ENCODE peak calls at places on chromosomes 12 and 14, in four cellular contexts. One of them, this sample, is unnamed.

GRCh38 chr14:36852853-36853634 is 191.4 kb downstream of the PAX9 start:
- DNase-seq in adrenal gland: peak
- DNase-seq in fibroblast of lung: peak
- DNase-seq in PC-3: no peak
- DNase-seq in this sample: no peak

GRCh38 chr14:66944872-66945271 is 244.4 kb upstream of the GARIN2 start:
- DNase-seq in fibroblast of lung: peak
- DNase-seq in PC-3: peak
- DNase-seq in adrenal gland: peak
- DNase-seq in this sample: no peak

GRCh38 chr12:51838762-51839161 is 9.8 kb downstream of the FIGNL2 start:
- DNase-seq in fibroblast of lung: no peak
- DNase-seq in PC-3: no peak
- DNase-seq in adrenal gland: no peak
- DNase-seq in this sample: no peak

GRCh38 chr14:56338674-56339073 is 220.5 kb downstream of the PELI2 start:
- DNase-seq in adrenal gland: no peak
- DNase-seq in fibroblast of lung: no peak
- DNase-seq in PC-3: no peak
- DNase-seq in this sample: no peak

GRCh38 chr12:52351196-52352059 is 15.9 kb downstream of the KRT85 start:
- DNase-seq in PC-3: no peak
- DNase-seq in fibroblast of lung: no peak
- DNase-seq in adrenal gland: no peak
- DNase-seq in this sample: peak

GRCh38 chr14:50822501-50823042 is 8.4 kb downstream of the NIN start:
- DNase-seq in fibroblast of lung: no peak
- DNase-seq in PC-3: no peak
- DNase-seq in adrenal gland: no peak
- DNase-seq in this sample: no peak

GRCh38 chr14:33110737-33111443 is 172.2 kb downstream of the NPAS3 start:
- DNase-seq in PC-3: no peak
- DNase-seq in fibroblast of lung: no peak
- DNase-seq in adrenal gland: no peak
- DNase-seq in this sample: no peak

GRCh38 chr14:91204657-91205056 is 39.8 kb downstream of the GPR68 start:
- DNase-seq in fibroblast of lung: no peak
- DNase-seq in adrenal gland: no peak
- DNase-seq in PC-3: no peak
- DNase-seq in this sample: no peak

GRCh38 chr14:50804181-50804721 is 26.7 kb downstream of the NIN start:
- DNase-seq in PC-3: no peak
- DNase-seq in fibroblast of lung: peak
- DNase-seq in adrenal gland: no peak
- DNase-seq in this sample: no peak

GRCh38 chr12:120662879-120663278 is 22.5 kb downstream of the CABP1 start:
- DNase-seq in adrenal gland: no peak
- DNase-seq in fibroblast of lung: no peak
- DNase-seq in PC-3: no peak
- DNase-seq in this sample: no peak

GRCh38 chr14:100531591-100532121 is 55.6 kb downstream of the BEGAIN start:
- DNase-seq in adrenal gland: no peak
- DNase-seq in fibroblast of lung: no peak
- DNase-seq in PC-3: no peak
- DNase-seq in this sample: no peak

GRCh38 chr12:98574110-98574509 is 19.4 kb upstream of the SLC25A3 start:
- DNase-seq in PC-3: peak
- DNase-seq in adrenal gland: no peak
- DNase-seq in fibroblast of lung: no peak
- DNase-seq in this sample: no peak

GRCh38 chr14:35687335-35687939 is 121.7 kb downstream of the RALGAPA1 start:
- DNase-seq in PC-3: peak
- DNase-seq in adrenal gland: peak
- DNase-seq in fibroblast of lung: peak
- DNase-seq in this sample: no peak

GRCh38 chr14:71308671-71309070 is 401.4 kb downstream of the PCNX1 start:
- DNase-seq in adrenal gland: no peak
- DNase-seq in fibroblast of lung: no peak
- DNase-seq in PC-3: no peak
- DNase-seq in this sample: no peak

GRCh38 chr14:94864421-94865195 is 94.7 kb upstream of the GSC start:
- DNase-seq in PC-3: no peak
- DNase-seq in fibroblast of lung: no peak
- DNase-seq in adrenal gland: no peak
- DNase-seq in this sample: no peak

GRCh38 chr14:54570651-54571415 is 3.9 kb downstream of the SAMD4A start:
- DNase-seq in adrenal gland: no peak
- DNase-seq in PC-3: peak
- DNase-seq in fibroblast of lung: peak
- DNase-seq in this sample: no peak

GRCh38 chr14:75450381-75451276 is 22.8 kb downstream of the JDP2 start:
- DNase-seq in PC-3: peak
- DNase-seq in adrenal gland: peak
- DNase-seq in fibroblast of lung: no peak
- DNase-seq in this sample: peak

GRCh38 chr14:53316504-53316903 is 163.4 kb upstream of the DDHD1 start:
- DNase-seq in fibroblast of lung: no peak
- DNase-seq in adrenal gland: no peak
- DNase-seq in PC-3: no peak
- DNase-seq in this sample: no peak

GRCh38 chr12:91590991-91591987 is 408.7 kb upstream of the DCN start:
- DNase-seq in adrenal gland: no peak
- DNase-seq in PC-3: peak
- DNase-seq in fibroblast of lung: no peak
- DNase-seq in this sample: no peak

GRCh38 chr12:121970901-121971300 is 50.8 kb upstream of the BCL7A start:
- DNase-seq in fibroblast of lung: no peak
- DNase-seq in PC-3: no peak
- DNase-seq in adrenal gland: peak
- DNase-seq in this sample: peak

GRCh38 chr12:94157891-94158495 is 9.6 kb downstream of the PLXNC1 start:
- DNase-seq in adrenal gland: no peak
- DNase-seq in PC-3: no peak
- DNase-seq in fibroblast of lung: no peak
- DNase-seq in this sample: no peak

GRCh38 chr14:75561013-75561432 is 17.4 kb upstream of the FLVCR2 start:
- DNase-seq in adrenal gland: peak
- DNase-seq in fibroblast of lung: peak
- DNase-seq in PC-3: peak
- DNase-seq in this sample: peak

GRCh38 chr12:38872181-38872580 is 33.2 kb downstream of the CPNE8 start:
- DNase-seq in adrenal gland: no peak
- DNase-seq in PC-3: no peak
- DNase-seq in fibroblast of lung: no peak
- DNase-seq in this sample: no peak

GRCh38 chr12:109018276-109018675 is 2.6 kb downstream of the SVOP start:
- DNase-seq in adrenal gland: no peak
- DNase-seq in fibroblast of lung: no peak
- DNase-seq in PC-3: no peak
- DNase-seq in this sample: no peak

GRCh38 chr14:77181603-77182437 is at the start of gene TMEM63C:
- DNase-seq in adrenal gland: peak
- DNase-seq in fibroblast of lung: no peak
- DNase-seq in PC-3: peak
- DNase-seq in this sample: no peak

GRCh38 chr12:76030378-76031080 is 1.0 kb downstream of the PHLDA1 start:
- DNase-seq in PC-3: no peak
- DNase-seq in fibroblast of lung: peak
- DNase-seq in adrenal gland: peak
- DNase-seq in this sample: peak

GRCh38 chr12:57546438-57547365 is at the start of gene DCTN2:
- DNase-seq in adrenal gland: peak
- DNase-seq in fibroblast of lung: peak
- DNase-seq in PC-3: peak
- DNase-seq in this sample: peak
- TF ChIP-seq CTCF in adrenal gland: peak
- TF ChIP-seq CTCF in fibroblast of lung: peak
- TF ChIP-seq CTCF in PC-3: no peak
- TF ChIP-seq CTCF in this sample: peak

GRCh38 chr12:11778703-11779102 is 129.2 kb downstream of the ETV6 start:
- DNase-seq in adrenal gland: no peak
- DNase-seq in PC-3: no peak
- DNase-seq in fibroblast of lung: no peak
- DNase-seq in this sample: no peak
- H3K4me3 ChIP-seq in adrenal gland: no peak
- H3K4me3 ChIP-seq in PC-3: no peak
- H3K4me3 ChIP-seq in fibroblast of lung: no peak
- H3K4me3 ChIP-seq in this sample: no peak

DNA sequence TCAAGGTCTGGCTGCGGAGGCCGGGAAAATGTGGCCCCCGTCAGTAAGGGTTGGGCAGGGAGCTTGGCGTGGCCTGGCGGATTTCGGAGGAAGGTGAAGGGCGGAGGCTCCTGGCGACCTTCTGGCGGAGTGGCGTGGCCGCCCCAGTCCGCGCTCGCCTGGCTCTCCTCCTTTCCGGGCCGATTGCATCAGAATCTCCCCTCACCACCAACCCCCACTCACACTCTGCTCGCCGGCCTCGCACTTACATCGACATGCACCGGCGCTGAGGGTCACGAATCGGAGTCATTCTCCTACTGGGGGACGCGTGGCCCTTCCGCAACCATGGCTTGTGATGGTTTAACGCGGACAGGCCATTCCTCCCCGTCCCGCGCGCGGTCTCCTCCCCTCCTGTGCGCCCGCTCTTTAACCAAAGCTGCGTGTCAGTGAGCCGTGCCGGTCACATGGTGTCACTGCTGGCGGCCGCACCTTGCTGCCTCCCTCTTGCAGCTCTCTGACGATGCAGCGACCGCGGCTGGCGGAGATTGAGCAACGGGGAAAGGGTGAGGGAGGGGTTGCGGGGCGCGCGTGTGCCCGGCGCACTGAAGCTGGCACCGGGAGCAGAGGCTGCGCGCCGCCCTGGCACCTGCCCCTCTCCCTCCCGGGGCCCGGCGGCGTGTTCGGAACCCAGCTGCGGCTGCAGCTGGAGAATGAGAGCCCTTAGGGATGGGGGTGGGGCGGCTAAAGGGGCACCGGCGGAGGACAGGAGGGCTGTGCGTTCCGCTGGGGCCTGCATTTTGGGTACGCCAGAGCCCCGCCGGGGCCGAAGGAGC is at the start of gene SLC38A1:
- DNase-seq in fibroblast of lung: peak
- DNase-seq in PC-3: peak
- DNase-seq in adrenal gland: peak
- DNase-seq in this sample: peak
- H3K27ac ChIP-seq in fibroblast of lung: peak
- H3K27ac ChIP-seq in PC-3: peak
- H3K27ac ChIP-seq in adrenal gland: no peak
- H3K27ac ChIP-seq in this sample: peak

GRCh38 chr12:69468237-69469026 is 1.8 kb upstream of the FRS2 start:
- DNase-seq in adrenal gland: no peak
- DNase-seq in PC-3: no peak
- DNase-seq in fibroblast of lung: peak
- DNase-seq in this sample: no peak

GRCh38 chr12:69473229-69473628 is 3.0 kb downstream of the FRS2 start:
- DNase-seq in adrenal gland: no peak
- DNase-seq in PC-3: no peak
- DNase-seq in fibroblast of lung: no peak
- DNase-seq in this sample: no peak

GRCh38 chr12:69469854-69470188 is 367 bp upstream of the FRS2 start:
- DNase-seq in PC-3: no peak
- DNase-seq in fibroblast of lung: no peak
- DNase-seq in adrenal gland: no peak
- DNase-seq in this sample: no peak

GRCh38 chr12:69471667-69472385 is 1.6 kb downstream of the FRS2 start:
- DNase-seq in fibroblast of lung: no peak
- DNase-seq in adrenal gland: no peak
- DNase-seq in PC-3: no peak
- DNase-seq in this sample: no peak

GRCh38 chr12:69470189-69471094 is at the start of gene FRS2:
- DNase-seq in PC-3: peak
- DNase-seq in adrenal gland: peak
- DNase-seq in fibroblast of lung: peak
- DNase-seq in this sample: peak
- TF ChIP-seq CTCF in PC-3: peak
- TF ChIP-seq CTCF in adrenal gland: peak
- TF ChIP-seq CTCF in fibroblast of lung: peak
- TF ChIP-seq CTCF in this sample: no peak

GRCh38 chr12:133203344-133204263 is 22.3 kb downstream of the ZNF268 start:
- DNase-seq in adrenal gland: no peak
- DNase-seq in PC-3: no peak
- DNase-seq in fibroblast of lung: peak
- DNase-seq in this sample: no peak

GRCh38 chr12:133202493-133203343 is 21.4 kb downstream of the ZNF268 start:
- DNase-seq in PC-3: no peak
- DNase-seq in fibroblast of lung: peak
- DNase-seq in adrenal gland: no peak
- DNase-seq in this sample: no peak

GRCh38 chr12:133201888-133202287 is 20.6 kb downstream of the ZNF268 start:
- DNase-seq in PC-3: no peak
- DNase-seq in fibroblast of lung: no peak
- DNase-seq in adrenal gland: no peak
- DNase-seq in this sample: no peak

GRCh38 chr12:133204264-133204603 is 22.9 kb downstream of the ZNF268 start:
- DNase-seq in PC-3: no peak
- DNase-seq in fibroblast of lung: no peak
- DNase-seq in adrenal gland: no peak
- DNase-seq in this sample: no peak

GRCh38 chr12:133206390-133206789 is 25.1 kb downstream of the ZNF268 start:
- DNase-seq in PC-3: no peak
- DNase-seq in fibroblast of lung: no peak
- DNase-seq in adrenal gland: no peak
- DNase-seq in this sample: no peak
- H3K4me3 ChIP-seq in PC-3: no peak
- H3K4me3 ChIP-seq in fibroblast of lung: no peak
- H3K4me3 ChIP-seq in adrenal gland: no peak
- H3K4me3 ChIP-seq in this sample: no peak